ENCODE peak calls at places on chromosomes 4 and X, in seven cellular contexts. V, M, P, S, E, C and H are unnamed samples.

GRCh38 chr4:40840985-40841571 is 91.3 kb downstream of the NSUN7 start:
- DNase-seq in S (peak; percentile 98), V (peak; percentile 83), E (peak; percentile 79), C (peak; percentile 74), P (peak; percentile 71), M (peak; percentile 72), H (no peak)

GRCh38 chrX:41481264-41482109 is 34.3 kb downstream of the NYX start:
- DNase-seq in C (no peak), E (no peak), S (peak; percentile 67), M (peak; percentile 55), P (no peak), V (peak; percentile 2), H (no peak)

GRCh38 chr4:88446124-88446523 is 10.8 kb upstream of the HERC5 start:
- DNase-seq in S (peak; percentile 20), E (no peak), P (no peak), M (no peak), C (no peak), V (no peak), H (no peak)

GRCh38 chr4:10035130-10035529 is 13.8 kb upstream of the SLC2A9 start:
- DNase-seq in M (no peak), C (no peak), S (no peak), P (no peak), E (no peak), V (no peak), H (no peak)

GRCh38 chr4:139834210-139834609 is 168.6 kb downstream of the MGST2 start:
- DNase-seq in M (no peak), C (no peak), E (no peak), P (no peak), S (peak; percentile 67), V (no peak), H (no peak)

GRCh38 chr4:184293552-184293951 is 75.9 kb upstream of the ENPP6 start:
- DNase-seq in C (peak; percentile 64), V (peak; percentile 74), P (no peak), M (no peak), S (peak; percentile 24), E (peak; percentile 37), H (no peak)

GRCh38 chrX:10165580-10166247 is 8.9 kb downstream of the CLCN4 start:
- DNase-seq in V (no peak), M (no peak), P (no peak), C (peak; percentile 38), E (no peak), S (no peak), H (no peak)

GRCh38 chr4:81960968-81961367 is 412.8 kb downstream of the HNRNPD start:
- DNase-seq in V (no peak), S (no peak), C (no peak), P (no peak), M (no peak), E (no peak), H (no peak)

GRCh38 chr4:98928131-98928504 is 815 bp downstream of the EIF4E start:
- DNase-seq in V (peak; percentile 82), P (peak; percentile 78), M (peak; percentile 82), E (peak; percentile 75), S (peak; percentile 94), C (peak; percentile 65), H (peak; percentile 91)

GRCh38 chr4:38832206-38832605 is 24.4 kb downstream of the TLR6 start:
- DNase-seq in V (no peak), S (no peak), C (no peak), E (no peak), P (no peak), M (no peak), H (no peak)

GRCh38 chr4:18882468-18882867 is 860.9 kb upstream of the LCORL start:
- DNase-seq in M (no peak), P (no peak), C (no peak), E (no peak), V (peak; percentile 2), S (peak; percentile 16), H (no peak)

GRCh38 chr4:7381221-7381889 is 53.4 kb downstream of the PSAPL1 start:
- DNase-seq in V (no peak), M (no peak), S (no peak), E (no peak), P (peak; percentile 44), C (peak; percentile 16), H (no peak)

GRCh38 chr4:74018771-74019170 is 19.7 kb downstream of the CXCL3 start:
- DNase-seq in M (no peak), S (no peak), V (peak; percentile 21), E (no peak), C (no peak), P (no peak), H (no peak)

GRCh38 chrX:134460005-134460860 is at the start of gene HPRT1:
- DNase-seq in V (peak; percentile 78), C (peak; percentile 87), S (peak; percentile 75), E (peak; percentile 87), M (peak; percentile 83), P (peak; percentile 73), H (no peak)

GRCh38 chrX:136097871-136098805 is 49.2 kb upstream of the FHL1 start:
- DNase-seq in C (no peak), V (no peak), E (no peak), S (peak; percentile 34), M (no peak), P (no peak), H (no peak)

GRCh38 chr4:47686294-47686872 is 151.5 kb downstream of the CORIN start:
- DNase-seq in S (peak; percentile 71), M (peak; percentile 42), E (peak; percentile 57), C (peak; percentile 35), P (no peak), V (peak; percentile 62), H (no peak)

GRCh38 chr4:43286137-43286536 is 393.6 kb downstream of the GRXCR1 start:
- DNase-seq in P (no peak), S (no peak), M (no peak), V (no peak), E (no peak), C (no peak), H (no peak)

GRCh38 chr4:38610844-38611550 is 53.0 kb upstream of the KLF3 start:
- DNase-seq in E (peak; percentile 62), S (no peak), M (no peak), V (no peak), P (no peak), C (peak; percentile 53), H (no peak)

GRCh38 chr4:27217261-27217769 is 356.7 kb downstream of the STIM2 start:
- DNase-seq in C (no peak), M (no peak), E (no peak), V (no peak), S (no peak), P (no peak), H (no peak)

DNA sequence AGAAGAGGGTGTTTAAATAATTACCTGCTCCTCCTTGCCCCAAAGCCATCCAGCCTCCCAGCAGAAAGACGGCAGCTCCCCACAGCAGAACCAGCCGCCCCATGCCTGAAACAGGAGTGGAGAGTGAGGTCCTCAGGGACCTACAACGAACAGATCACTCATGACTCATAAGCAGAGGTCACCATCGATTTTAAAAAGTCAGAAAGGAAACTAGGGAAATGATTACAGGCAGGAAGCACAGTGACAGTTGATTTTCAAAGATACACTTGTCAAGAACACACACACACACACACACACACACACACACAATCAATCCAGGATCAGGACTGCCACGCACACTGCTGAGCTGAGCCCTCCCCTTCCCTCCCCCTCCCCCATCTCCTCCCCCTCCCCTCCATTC is at the start of gene CRLF2:
- DNase-seq in P (peak; percentile 15), S (no peak), M (no peak), E (no peak), C (no peak), V (no peak), H (no peak)
- TF ChIP-seq CTCF in P (no peak), S (no peak), M (no peak), E (no peak), C (no peak), V (no peak), H (no peak)

DNA sequence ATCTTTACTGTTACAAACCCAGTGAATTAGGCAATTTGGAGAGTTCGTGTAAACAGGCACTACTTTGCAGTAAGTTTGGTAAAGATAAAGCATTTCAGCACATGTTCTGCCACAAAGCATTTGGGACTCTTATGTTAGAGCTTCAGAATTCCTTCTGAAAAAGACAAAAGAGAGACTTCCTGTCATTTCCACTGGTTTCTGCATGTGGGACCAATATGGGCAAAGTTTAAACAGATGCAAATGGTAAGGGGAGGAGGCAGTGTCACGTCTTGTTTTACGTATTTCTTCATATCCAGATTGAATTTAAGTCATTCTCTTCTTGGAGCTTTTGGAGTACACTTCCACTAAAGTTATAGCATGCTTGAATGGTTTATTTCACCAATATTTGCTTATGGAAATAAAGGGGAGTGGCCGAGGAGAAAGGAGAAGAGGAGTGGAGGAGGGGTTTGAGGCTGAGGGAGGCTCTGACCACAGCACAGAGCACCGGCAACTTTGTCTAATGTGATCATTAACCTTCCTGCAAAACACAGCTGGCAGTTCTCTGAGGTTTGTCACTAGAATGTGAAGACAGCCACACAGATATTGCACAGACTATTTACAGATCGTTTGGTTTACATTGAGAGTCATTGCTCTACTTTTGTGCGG is at the start of gene APELA:
- DNase-seq in C (no peak), P (no peak), S (peak; percentile 74), V (no peak), M (no peak), E (no peak), H (no peak)
- TF ChIP-seq POLR2AphosphoS5 in C (no peak), P (no peak), S (peak; percentile 82), V (no peak), M (no peak), E (no peak), H (no peak)

GRCh38 chr4:2835978-2836377 is 7.7 kb upstream of the ADD1 start:
- DNase-seq in C (peak; percentile 19), V (no peak), S (no peak), P (no peak), E (peak; percentile 8), M (no peak), H (no peak)
- H3K27ac ChIP-seq in C (peak overlapping the region; percentile 79), V (no peak overlapping the region), S (no peak overlapping the region), P (no peak overlapping the region), E (peak overlapping the region; percentile 75), M (no peak overlapping the region), H (no peak overlapping the region)

GRCh38 chr4:2251073-2251794 is 9.3 kb upstream of the HAUS3 start:
- DNase-seq in V (no peak), C (peak; percentile 17), P (peak; percentile 59), M (peak; percentile 28), E (no peak), S (no peak), H (no peak)

GRCh38 chr4:2250003-2250763 is 8.3 kb upstream of the HAUS3 start:
- DNase-seq in S (no peak), E (no peak), V (no peak), C (peak; percentile 23), P (peak; percentile 58), M (peak; percentile 25), H (no peak)

GRCh38 chr4:2251795-2252529 is 9.9 kb downstream of the MXD4 start:
- DNase-seq in V (no peak), E (peak; percentile 7), S (no peak), P (peak; percentile 55), C (peak; percentile 23), M (peak; percentile 35), H (no peak)

GRCh38 chr4:2249526-2249991 is 7.6 kb upstream of the HAUS3 start:
- DNase-seq in S (no peak), V (no peak), M (no peak), E (no peak), P (peak; percentile 50), C (no peak), H (no peak)

GRCh38 chr4:2250764-2251072 is 8.8 kb upstream of the HAUS3 start:
- DNase-seq in S (no peak), E (no peak), V (no peak), M (peak; percentile 25), P (no peak), C (no peak), H (no peak)
- TF ChIP-seq CTCF in S (no peak), E (no peak), V (no peak), M (no peak), P (no peak), C (no peak), H (no peak)